ENCODE peak calls at places on chromosomes 12 and 14, in eight cellular contexts. G is hepatocyte; V is gastrocnemius medialis; Z is prostate gland; U is ovary; Y is CD8-positive, alpha-beta T cell; A is transverse colon; B is astrocyte of the cerebellum. P is an unnamed sample.

GRCh38 chr12:52061470-52062166 is 8.2 kb upstream of the ATG101 start:
- DNase-seq in Z (no peak), V (no peak), Y (no peak), G (no peak), U (no peak), A (no peak), B (no peak), P (no peak)

GRCh38 chr12:89461190-89461589 is 63.4 kb downstream of the GALNT4 start:
- DNase-seq in B (no peak), Z (no peak), G (no peak), U (no peak), A (no peak), V (no peak), Y (no peak), P (no peak)

GRCh38 chr14:54772451-54772881 is 130.2 kb downstream of the GCH1 start:
- DNase-seq in U (no peak), G (no peak), Y (no peak), A (no peak), Z (no peak), V (no peak), B (peak), P (no peak)

GRCh38 chr14:81406863-81407262 is 6.7 kb upstream of the STON2 start:
- DNase-seq in V (peak), B (peak), G (peak), U (no peak), Z (no peak), A (no peak), Y (no peak), P (no peak)

GRCh38 chr12:75161495-75161894 is 48.1 kb downstream of the KCNC2 start:
- DNase-seq in B (no peak), U (no peak), Z (no peak), Y (no peak), V (no peak), A (no peak), G (no peak), P (no peak)

GRCh38 chr12:52969828-52970569 is 21.1 kb downstream of the KRT18 start:
- DNase-seq in B (no peak), A (peak), Z (peak), U (no peak), V (no peak), Y (no peak), G (peak), P (no peak)

GRCh38 chr12:46507766-46508165 is 135.2 kb upstream of the SLC38A2 start:
- DNase-seq in Z (no peak), U (no peak), G (no peak), Y (no peak), B (no peak), A (no peak), V (no peak), P (no peak)

GRCh38 chr12:1670244-1670814 is 20.5 kb upstream of the ADIPOR2 start:
- DNase-seq in Y (no peak), Z (no peak), V (no peak), B (no peak), A (peak), U (no peak), G (peak), P (no peak)

GRCh38 chr12:120571299-120571698 is 9.9 kb downstream of the POP5 start:
- DNase-seq in Y (no peak), B (no peak), G (peak), Z (no peak), V (no peak), A (no peak), U (no peak), P (no peak)

GRCh38 chr14:101823081-101823480 is 61.6 kb downstream of the PPP2R5C start:
- DNase-seq in A (no peak), Y (peak), U (no peak), B (no peak), G (peak), V (no peak), Z (no peak), P (no peak)
- H3K4me3 ChIP-seq in A (peak), Y (peak), U (peak), B (no peak), G (no peak), V (peak), Z (no peak), P (no peak)

GRCh38 chr14:103744621-103745395 is 29.2 kb downstream of the ZFYVE21 start:
- DNase-seq in G (peak), A (no peak), Y (no peak), U (no peak), Z (no peak), B (no peak), V (no peak), P (no peak)

GRCh38 chr14:103742499-103743255 is 27.1 kb downstream of the ZFYVE21 start:
- DNase-seq in B (no peak), Z (no peak), G (no peak), V (no peak), U (no peak), Y (no peak), A (no peak), P (no peak)

GRCh38 chr14:103741876-103742275 is 26.3 kb downstream of the ZFYVE21 start:
- DNase-seq in V (no peak), A (no peak), Z (no peak), U (no peak), G (peak), B (no peak), Y (no peak), P (no peak)

GRCh38 chr14:103745424-103745823 is 29.8 kb downstream of the ZFYVE21 start:
- DNase-seq in V (no peak), Y (no peak), G (no peak), B (no peak), U (no peak), A (no peak), Z (no peak), P (no peak)

GRCh38 chr14:103743691-103744090 is 28.1 kb downstream of the ZFYVE21 start:
- DNase-seq in Y (no peak), U (no peak), Z (no peak), B (no peak), G (peak), V (no peak), A (no peak), P (no peak)
- TF ChIP-seq CTCF in Y (no peak), U (no peak), Z (no peak), B (no peak), G (no peak), V (no peak), A (no peak), P (no peak)

GRCh38 chr12:54027442-54027786 is 826 bp upstream of the HOXC6 start:
- DNase-seq in B (no peak), G (no peak), Y (no peak), U (no peak), V (no peak), A (no peak), Z (no peak), P (no peak)
- H3K4me3 ChIP-seq in B (no peak), G (no peak), Y (no peak), U (no peak), V (peak), A (no peak), Z (no peak), P (no peak)

GRCh38 chr14:75521415-75522199 is 662 bp upstream of the BATF start:
- DNase-seq in Z (no peak), A (no peak), B (no peak), G (peak), Y (no peak), U (no peak), V (no peak), P (no peak)

GRCh38 chr14:75519826-75520692 is 2.2 kb upstream of the BATF start:
- DNase-seq in A (no peak), Z (no peak), U (no peak), V (no peak), Y (no peak), B (no peak), G (no peak), P (no peak)

GRCh38 chr14:75520852-75521251 is 1.4 kb upstream of the BATF start:
- DNase-seq in V (no peak), B (no peak), G (no peak), Z (no peak), Y (no peak), U (no peak), A (no peak), P (no peak)

GRCh38 chr14:75519394-75519793 is 2.9 kb upstream of the BATF start:
- DNase-seq in G (no peak), Z (no peak), B (no peak), V (no peak), A (no peak), Y (no peak), U (no peak), P (no peak)

GRCh38 chr14:75518625-75519024 is 3.6 kb upstream of the BATF start:
- DNase-seq in V (peak), Z (no peak), A (no peak), B (no peak), Y (no peak), U (no peak), G (no peak), P (no peak)
- TF ChIP-seq CTCF in V (peak), Z (no peak), A (peak), B (no peak), Y (no peak), U (no peak), G (peak), P (peak)

DNA sequence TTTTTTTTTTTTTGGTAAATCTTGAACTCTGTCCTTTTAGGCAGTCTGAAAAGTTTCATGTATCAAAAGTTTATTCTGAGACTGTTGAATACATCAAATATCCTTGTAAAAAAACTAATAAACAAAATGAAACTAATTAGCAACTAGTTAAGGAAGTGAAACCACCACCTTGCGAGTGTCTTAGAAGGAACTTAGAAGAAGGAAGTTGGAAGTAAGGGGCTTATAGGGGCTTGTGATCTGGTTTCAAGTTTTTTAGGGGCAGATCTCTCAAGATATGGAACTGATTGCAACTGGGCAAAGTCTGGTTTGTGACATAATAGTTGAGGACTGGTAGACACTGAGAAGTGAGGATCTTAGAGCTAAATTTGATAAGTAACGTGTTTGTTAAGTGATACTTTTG is 748.8 kb downstream of the C12orf50 start:
- DNase-seq in U (no peak), A (no peak), B (no peak), Y (no peak), V (no peak), G (no peak), Z (no peak), P (no peak)
- H3K4me3 ChIP-seq in U (no peak), A (no peak), B (no peak), Y (no peak), V (no peak), G (no peak), Z (no peak), P (no peak)

GRCh38 chr14:21229821-21230220 is 39.4 kb downstream of the HNRNPC start:
- DNase-seq in Z (no peak), Y (no peak), U (no peak), V (no peak), A (no peak), G (no peak), B (no peak), P (no peak)

GRCh38 chr14:21234112-21234511 is 35.1 kb downstream of the HNRNPC start:
- DNase-seq in G (no peak), Z (no peak), Y (no peak), U (no peak), B (no peak), V (no peak), A (no peak), P (no peak)

GRCh38 chr14:21236948-21237797 is 32.1 kb downstream of the HNRNPC start:
- DNase-seq in B (no peak), V (no peak), A (no peak), Y (no peak), Z (no peak), G (no peak), U (no peak), P (no peak)

GRCh38 chr14:21231020-21231652 is 38.1 kb downstream of the HNRNPC start:
- DNase-seq in U (no peak), V (no peak), G (no peak), B (no peak), Z (no peak), A (no peak), Y (no peak), P (no peak)

DNA sequence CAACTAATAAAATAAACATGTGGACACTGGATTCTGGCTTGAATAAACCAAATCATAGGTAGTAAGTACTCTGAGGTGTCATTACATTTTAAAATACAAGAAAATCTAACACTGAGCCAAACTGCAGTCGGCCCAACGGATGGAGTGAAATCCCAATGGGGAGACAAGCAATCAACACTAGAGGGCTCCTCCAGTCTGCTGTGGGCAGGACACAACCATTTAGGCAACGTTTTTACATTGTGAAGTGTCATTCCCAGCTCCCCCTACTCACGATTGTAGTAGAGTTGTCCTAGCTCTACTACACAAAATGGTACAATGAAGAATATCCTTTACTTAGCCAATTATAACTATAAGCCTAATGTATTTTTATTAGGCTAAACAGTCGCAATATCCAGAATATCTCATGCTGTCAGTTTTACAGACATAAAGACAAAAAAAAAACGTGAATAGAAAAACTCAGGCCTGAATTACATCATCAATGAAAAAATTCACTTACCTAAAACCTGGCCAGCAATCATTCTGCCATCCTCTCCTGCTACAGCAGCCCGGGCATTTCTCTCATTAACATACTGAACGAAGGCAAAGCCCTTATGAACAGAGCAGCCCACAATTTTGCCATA is 35.7 kb downstream of the HNRNPC start:
- DNase-seq in B (no peak), G (no peak), U (no peak), V (no peak), Y (no peak), Z (no peak), A (no peak), P (no peak)
- TF ChIP-seq CTCF in B (peak), G (peak), U (no peak), V (peak), Y (no peak), Z (no peak), A (no peak), P (peak)

DNA sequence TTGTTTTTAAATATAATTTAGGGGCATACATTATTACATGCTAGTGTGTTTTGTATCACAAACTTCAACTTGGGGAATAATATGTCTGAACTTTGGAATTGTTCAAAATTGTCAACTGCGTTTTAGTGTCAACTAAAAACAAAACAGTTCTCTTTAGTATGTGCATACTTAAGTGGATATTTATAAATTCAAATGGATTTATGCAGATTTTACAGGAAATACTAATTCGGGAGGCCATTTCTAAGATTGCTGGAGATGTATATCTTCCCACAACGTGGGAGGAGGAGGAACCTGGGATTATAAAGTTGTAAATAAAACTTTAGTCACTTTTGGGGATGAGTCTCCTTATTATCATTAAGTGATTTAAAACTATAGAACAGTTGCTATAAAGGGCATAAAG is 2.5 kb downstream of the PDE3A start:
- DNase-seq in B (no peak), A (no peak), V (no peak), U (no peak), Y (no peak), G (no peak), Z (no peak), P (no peak)
- H3K4me3 ChIP-seq in B (peak), A (peak), V (peak), U (peak), Y (no peak), G (peak), Z (no peak), P (no peak)

GRCh38 chr12:30822385-30823139 is 67.8 kb upstream of the CAPRIN2 start:
- DNase-seq in U (peak), Z (no peak), V (peak), G (peak), A (peak), Y (peak), B (no peak), P (no peak)
- TF ChIP-seq CTCF in U (no peak), Z (no peak), V (no peak), G (peak), A (no peak), Y (no peak), B (no peak), P (peak)